ENCODE peak calls at places on chromosomes 16 and 17, in six cellular contexts. One of them, this sample, is unnamed.

GRCh38 chr17:44916781-44917241 is 1.5 kb upstream of the GFAP start:
- DNase-seq in brain microvascular endothelial cell: no peak
- DNase-seq in left lung: no peak
- DNase-seq in PC-3: peak
- DNase-seq in BE2C: no peak
- DNase-seq in A549: no peak
- DNase-seq in this sample: peak

GRCh38 chr17:14245002-14245401 is 8.3 kb upstream of the CDRT15 start:
- DNase-seq in brain microvascular endothelial cell: no peak
- DNase-seq in left lung: no peak
- DNase-seq in PC-3: no peak
- DNase-seq in BE2C: no peak
- DNase-seq in A549: no peak
- DNase-seq in this sample: peak

GRCh38 chr16:84827131-84827574 is 7.4 kb downstream of the CRISPLD2 start:
- DNase-seq in brain microvascular endothelial cell: no peak
- DNase-seq in left lung: no peak
- DNase-seq in PC-3: no peak
- DNase-seq in BE2C: peak
- DNase-seq in A549: no peak
- DNase-seq in this sample: no peak

GRCh38 chr17:58755577-58756245 is at the start of gene PPM1E:
- DNase-seq in brain microvascular endothelial cell: peak
- DNase-seq in left lung: peak
- DNase-seq in PC-3: peak
- DNase-seq in BE2C: peak
- DNase-seq in A549: peak
- DNase-seq in this sample: peak

GRCh38 chr16:87723224-87723619 is 42.6 kb downstream of the KLHDC4 start:
- DNase-seq in brain microvascular endothelial cell: peak
- DNase-seq in left lung: peak
- DNase-seq in PC-3: no peak
- DNase-seq in BE2C: peak
- DNase-seq in A549: no peak
- DNase-seq in this sample: peak

GRCh38 chr17:75406222-75406615 is 741 bp upstream of the GRB2 start:
- DNase-seq in brain microvascular endothelial cell: no peak
- DNase-seq in left lung: no peak
- DNase-seq in PC-3: peak
- DNase-seq in BE2C: no peak
- DNase-seq in A549: no peak
- DNase-seq in this sample: peak

GRCh38 chr17:79262624-79263023 is 188.0 kb downstream of the ENGASE start:
- DNase-seq in brain microvascular endothelial cell: no peak
- DNase-seq in left lung: no peak
- DNase-seq in PC-3: no peak
- DNase-seq in BE2C: no peak
- DNase-seq in A549: no peak
- DNase-seq in this sample: no peak

GRCh38 chr17:57995076-57995956 is 7.3 kb upstream of the VEZF1 start:
- DNase-seq in brain microvascular endothelial cell: peak
- DNase-seq in left lung: peak
- DNase-seq in PC-3: peak
- DNase-seq in BE2C: peak
- DNase-seq in A549: peak
- DNase-seq in this sample: peak

GRCh38 chr16:19705131-19705501 is 12.9 kb downstream of the KNOP1 start:
- DNase-seq in brain microvascular endothelial cell: no peak
- DNase-seq in left lung: no peak
- DNase-seq in PC-3: no peak
- DNase-seq in BE2C: no peak
- DNase-seq in A549: no peak
- DNase-seq in this sample: no peak